ENCODE peak calls at places on chromosomes 16 and 17, in seven cellular contexts. One of them, this sample, is unnamed.
A peak's percentile ranks its signal among the peaks of the same experiment; 100 is the strongest.

GRCh38 chr17:81160747-81161453 is 4.4 kb upstream of the PVALEF start:
- DNase-seq in astrocyte of the spinal cord: no peak
- DNase-seq in GM12865: no peak
- DNase-seq in CD8-positive, alpha-beta T cell: no peak
- DNase-seq in HFF-Myc: no peak
- DNase-seq in cardiac muscle cell: no peak
- DNase-seq in kidney epithelial cell: no peak
- DNase-seq in this sample: no peak

GRCh38 chr16:14121872-14122271 is 50.8 kb downstream of the MRTFB start:
- DNase-seq in astrocyte of the spinal cord: no peak
- DNase-seq in HFF-Myc: no peak
- DNase-seq in CD8-positive, alpha-beta T cell: no peak
- DNase-seq in kidney epithelial cell: no peak
- DNase-seq in GM12865: no peak
- DNase-seq in cardiac muscle cell: no peak
- DNase-seq in this sample: no peak

GRCh38 chr16:67563708-67564468 is 1.6 kb downstream of the CTCF start:
- DNase-seq in HFF-Myc: peak; percentile 33
- DNase-seq in astrocyte of the spinal cord: peak; percentile 57
- DNase-seq in CD8-positive, alpha-beta T cell: peak; percentile 62
- DNase-seq in kidney epithelial cell: no peak
- DNase-seq in GM12865: peak; percentile 59
- DNase-seq in cardiac muscle cell: peak; percentile 80
- DNase-seq in this sample: peak; percentile 82

GRCh38 chr16:22314661-22315626 is 17.7 kb downstream of the POLR3E start:
- DNase-seq in kidney epithelial cell: no peak
- DNase-seq in GM12865: no peak
- DNase-seq in cardiac muscle cell: no peak
- DNase-seq in CD8-positive, alpha-beta T cell: peak; percentile 45
- DNase-seq in HFF-Myc: no peak
- DNase-seq in astrocyte of the spinal cord: no peak
- DNase-seq in this sample: no peak

GRCh38 chr17:19391432-19391831 is 4.4 kb upstream of the MFAP4 start:
- DNase-seq in CD8-positive, alpha-beta T cell: no peak
- DNase-seq in kidney epithelial cell: no peak
- DNase-seq in HFF-Myc: no peak
- DNase-seq in GM12865: no peak
- DNase-seq in cardiac muscle cell: no peak
- DNase-seq in astrocyte of the spinal cord: no peak
- DNase-seq in this sample: no peak

GRCh38 chr17:41420134-41420533 is 4.3 kb downstream of the KRT37 start:
- DNase-seq in HFF-Myc: no peak
- DNase-seq in GM12865: no peak
- DNase-seq in kidney epithelial cell: no peak
- DNase-seq in astrocyte of the spinal cord: no peak
- DNase-seq in CD8-positive, alpha-beta T cell: no peak
- DNase-seq in cardiac muscle cell: no peak
- DNase-seq in this sample: peak; percentile 25

GRCh38 chr16:23801387-23801786 is 34.4 kb upstream of the PRKCB start:
- DNase-seq in HFF-Myc: peak; percentile 35
- DNase-seq in cardiac muscle cell: peak; percentile 74
- DNase-seq in kidney epithelial cell: no peak
- DNase-seq in GM12865: peak; percentile 83
- DNase-seq in astrocyte of the spinal cord: peak; percentile 37
- DNase-seq in CD8-positive, alpha-beta T cell: peak; percentile 89
- DNase-seq in this sample: peak; percentile 65

GRCh38 chr17:31580331-31581021 is 189.0 kb downstream of the RAB11FIP4 start:
- DNase-seq in astrocyte of the spinal cord: no peak
- DNase-seq in kidney epithelial cell: no peak
- DNase-seq in GM12865: peak; percentile 27
- DNase-seq in CD8-positive, alpha-beta T cell: no peak
- DNase-seq in HFF-Myc: no peak
- DNase-seq in cardiac muscle cell: peak; percentile 79
- DNase-seq in this sample: peak; percentile 83

GRCh38 chr16:12758670-12759558 is 44.8 kb downstream of the CPPED1 start:
- DNase-seq in HFF-Myc: no peak
- DNase-seq in GM12865: peak; percentile 26
- DNase-seq in cardiac muscle cell: no peak
- DNase-seq in astrocyte of the spinal cord: no peak
- DNase-seq in kidney epithelial cell: no peak
- DNase-seq in CD8-positive, alpha-beta T cell: no peak
- DNase-seq in this sample: no peak

GRCh38 chr17:27471321-27472269 is 15.3 kb downstream of the KSR1 start:
- DNase-seq in HFF-Myc: no peak
- DNase-seq in cardiac muscle cell: no peak
- DNase-seq in GM12865: peak; percentile 96
- DNase-seq in astrocyte of the spinal cord: peak; percentile 31
- DNase-seq in kidney epithelial cell: peak; percentile 89
- DNase-seq in CD8-positive, alpha-beta T cell: peak; percentile 52
- DNase-seq in this sample: no peak

GRCh38 chr16:19898924-19899604 is 14.4 kb upstream of the GPRC5B start:
- DNase-seq in kidney epithelial cell: no peak
- DNase-seq in astrocyte of the spinal cord: peak; percentile 47
- DNase-seq in GM12865: peak; percentile 63
- DNase-seq in HFF-Myc: peak; percentile 52
- DNase-seq in cardiac muscle cell: peak; percentile 68
- DNase-seq in CD8-positive, alpha-beta T cell: no peak
- DNase-seq in this sample: peak; percentile 65

GRCh38 chr17:55177159-55177913 is 87.4 kb upstream of the HLF start:
- DNase-seq in GM12865: peak; percentile 15
- DNase-seq in HFF-Myc: peak; percentile 16
- DNase-seq in astrocyte of the spinal cord: no peak
- DNase-seq in cardiac muscle cell: peak; percentile 21
- DNase-seq in CD8-positive, alpha-beta T cell: no peak
- DNase-seq in kidney epithelial cell: no peak
- DNase-seq in this sample: no peak

GRCh38 chr16:88875703-88876234 is 9.3 kb upstream of the PABPN1L start:
- DNase-seq in cardiac muscle cell: no peak
- DNase-seq in kidney epithelial cell: no peak
- DNase-seq in GM12865: no peak
- DNase-seq in astrocyte of the spinal cord: no peak
- DNase-seq in HFF-Myc: no peak
- DNase-seq in CD8-positive, alpha-beta T cell: no peak
- DNase-seq in this sample: no peak

GRCh38 chr16:69890114-69890890 is 60.8 kb upstream of the CLEC18A start:
- DNase-seq in GM12865: no peak
- DNase-seq in cardiac muscle cell: peak; percentile 76
- DNase-seq in astrocyte of the spinal cord: peak; percentile 55
- DNase-seq in HFF-Myc: peak; percentile 59
- DNase-seq in CD8-positive, alpha-beta T cell: no peak
- DNase-seq in kidney epithelial cell: peak; percentile 45
- DNase-seq in this sample: peak; percentile 37

GRCh38 chr17:248337-249235 is 67.1 kb upstream of the DOC2B start:
- DNase-seq in HFF-Myc: no peak
- DNase-seq in astrocyte of the spinal cord: no peak
- DNase-seq in GM12865: no peak
- DNase-seq in cardiac muscle cell: no peak
- DNase-seq in kidney epithelial cell: no peak
- DNase-seq in CD8-positive, alpha-beta T cell: no peak
- DNase-seq in this sample: no peak

GRCh38 chr16:65077181-65077580 is 44.7 kb downstream of the CDH11 start:
- DNase-seq in CD8-positive, alpha-beta T cell: no peak
- DNase-seq in cardiac muscle cell: no peak
- DNase-seq in astrocyte of the spinal cord: no peak
- DNase-seq in kidney epithelial cell: no peak
- DNase-seq in GM12865: no peak
- DNase-seq in HFF-Myc: no peak
- DNase-seq in this sample: no peak

GRCh38 chr16:19338335-19338734 is 52.8 kb downstream of the CLEC19A start:
- DNase-seq in cardiac muscle cell: no peak
- DNase-seq in HFF-Myc: no peak
- DNase-seq in kidney epithelial cell: no peak
- DNase-seq in GM12865: no peak
- DNase-seq in astrocyte of the spinal cord: no peak
- DNase-seq in CD8-positive, alpha-beta T cell: no peak
- DNase-seq in this sample: no peak

GRCh38 chr16:87757841-87758426 is 7.9 kb downstream of the KLHDC4 start:
- DNase-seq in CD8-positive, alpha-beta T cell: no peak
- DNase-seq in cardiac muscle cell: no peak
- DNase-seq in kidney epithelial cell: no peak
- DNase-seq in astrocyte of the spinal cord: no peak
- DNase-seq in GM12865: no peak
- DNase-seq in HFF-Myc: no peak
- DNase-seq in this sample: no peak

GRCh38 chr17:76720941-76721340 is 5.5 kb downstream of the JMJD6 start:
- DNase-seq in CD8-positive, alpha-beta T cell: no peak
- DNase-seq in astrocyte of the spinal cord: no peak
- DNase-seq in cardiac muscle cell: no peak
- DNase-seq in HFF-Myc: no peak
- DNase-seq in GM12865: no peak
- DNase-seq in kidney epithelial cell: no peak
- DNase-seq in this sample: no peak

GRCh38 chr17:67245694-67246397 is 850 bp upstream of the HELZ start:
- DNase-seq in cardiac muscle cell: no peak
- DNase-seq in HFF-Myc: no peak
- DNase-seq in CD8-positive, alpha-beta T cell: peak; percentile 65
- DNase-seq in astrocyte of the spinal cord: no peak
- DNase-seq in kidney epithelial cell: no peak
- DNase-seq in GM12865: peak; percentile 26
- DNase-seq in this sample: no peak

DNA sequence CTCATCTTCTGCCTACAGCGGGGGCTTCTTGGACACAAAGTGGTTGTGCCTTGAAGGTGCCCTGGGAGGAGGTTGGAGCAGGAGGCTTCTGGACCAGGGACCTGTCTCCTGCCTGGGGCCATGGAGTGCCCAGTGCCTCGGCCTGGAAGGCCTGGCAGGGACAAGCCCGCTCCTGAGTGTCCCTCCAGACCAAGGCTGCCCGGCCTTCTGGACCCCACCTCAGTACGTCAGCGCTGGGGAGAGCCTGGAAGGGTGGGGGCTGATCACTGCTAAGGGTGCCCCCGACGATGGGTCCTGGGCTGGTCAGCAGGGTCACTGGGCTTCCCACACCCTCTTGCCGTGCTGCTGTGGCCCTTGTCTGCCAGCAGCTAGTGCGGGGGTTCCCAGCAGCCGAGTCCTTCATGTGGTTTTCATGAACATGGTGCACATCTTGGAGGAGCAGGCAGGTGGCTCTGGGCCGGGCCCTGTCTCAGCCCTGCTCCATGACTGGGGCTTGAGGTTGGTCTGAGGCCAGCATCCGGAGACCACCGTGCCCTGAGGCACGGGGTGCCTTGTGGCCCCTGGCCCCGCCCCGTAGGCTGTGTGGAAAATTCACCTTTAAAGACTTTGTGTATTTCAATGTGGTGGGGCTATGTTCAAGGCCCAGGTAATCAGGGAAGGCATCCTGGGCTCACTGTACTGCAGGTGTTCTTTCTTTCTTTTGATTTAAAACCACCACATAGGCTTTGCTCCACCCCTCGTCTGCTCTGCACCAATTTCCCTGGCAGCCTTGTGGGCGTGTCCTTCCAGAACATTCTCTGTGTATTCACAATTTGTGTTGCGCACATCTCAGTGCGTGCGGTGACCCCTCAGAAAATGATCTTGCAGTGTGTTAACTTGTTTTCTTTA is 22.4 kb downstream of the MGRN1 start:
- DNase-seq in HFF-Myc: no peak
- DNase-seq in astrocyte of the spinal cord: no peak
- DNase-seq in cardiac muscle cell: no peak
- DNase-seq in GM12865: no peak
- DNase-seq in kidney epithelial cell: no peak
- DNase-seq in CD8-positive, alpha-beta T cell: no peak
- DNase-seq in this sample: no peak
- H3K4me3 ChIP-seq in HFF-Myc: no peak overlapping the region
- H3K4me3 ChIP-seq in astrocyte of the spinal cord: no peak overlapping the region
- H3K4me3 ChIP-seq in cardiac muscle cell: no peak overlapping the region
- H3K4me3 ChIP-seq in GM12865: no peak overlapping the region
- H3K4me3 ChIP-seq in kidney epithelial cell: no peak overlapping the region
- H3K4me3 ChIP-seq in CD8-positive, alpha-beta T cell: peak overlapping the region; percentile 23
- H3K4me3 ChIP-seq in this sample: no peak overlapping the region

GRCh38 chr17:45020354-45021138 is 30.9 kb downstream of the DCAKD start:
- DNase-seq in kidney epithelial cell: peak; percentile 19
- DNase-seq in astrocyte of the spinal cord: peak; percentile 53
- DNase-seq in GM12865: no peak
- DNase-seq in CD8-positive, alpha-beta T cell: no peak
- DNase-seq in HFF-Myc: no peak
- DNase-seq in cardiac muscle cell: peak; percentile 66
- DNase-seq in this sample: peak; percentile 65

GRCh38 chr17:45022655-45023339 is 28.6 kb downstream of the DCAKD start:
- DNase-seq in CD8-positive, alpha-beta T cell: no peak
- DNase-seq in cardiac muscle cell: no peak
- DNase-seq in HFF-Myc: no peak
- DNase-seq in astrocyte of the spinal cord: no peak
- DNase-seq in GM12865: peak; percentile 72
- DNase-seq in kidney epithelial cell: no peak
- DNase-seq in this sample: no peak

GRCh38 chr17:45019177-45019711 is 32.2 kb downstream of the DCAKD start:
- DNase-seq in astrocyte of the spinal cord: no peak
- DNase-seq in CD8-positive, alpha-beta T cell: peak; percentile 66
- DNase-seq in GM12865: peak; percentile 52
- DNase-seq in HFF-Myc: no peak
- DNase-seq in cardiac muscle cell: peak; percentile 60
- DNase-seq in kidney epithelial cell: no peak
- DNase-seq in this sample: peak; percentile 61

GRCh38 chr17:45021607-45022287 is 29.7 kb downstream of the DCAKD start:
- DNase-seq in GM12865: peak; percentile 76
- DNase-seq in CD8-positive, alpha-beta T cell: peak; percentile 82
- DNase-seq in kidney epithelial cell: no peak
- DNase-seq in cardiac muscle cell: peak; percentile 73
- DNase-seq in astrocyte of the spinal cord: peak; percentile 44
- DNase-seq in HFF-Myc: no peak
- DNase-seq in this sample: peak; percentile 69

DNA sequence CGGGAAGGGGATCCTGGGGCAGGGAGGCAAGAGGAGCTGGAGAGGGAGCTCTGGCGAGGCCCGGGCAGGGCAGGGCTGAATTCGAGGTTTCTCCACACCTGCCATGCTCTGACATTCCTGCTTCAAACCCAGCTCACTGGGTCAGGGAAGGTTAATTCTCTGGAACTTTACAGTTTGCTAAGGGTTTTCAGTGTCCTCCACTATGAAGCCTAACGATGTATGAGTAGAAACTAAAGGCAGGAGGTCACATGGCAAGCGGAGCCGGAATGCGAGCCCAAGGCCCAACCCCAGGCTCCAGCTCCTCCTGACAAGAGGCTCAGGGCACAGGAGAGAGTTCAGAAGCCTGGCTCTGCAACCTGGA is 29.2 kb downstream of the DCAKD start:
- DNase-seq in astrocyte of the spinal cord: no peak
- DNase-seq in GM12865: no peak
- DNase-seq in HFF-Myc: no peak
- DNase-seq in kidney epithelial cell: no peak
- DNase-seq in CD8-positive, alpha-beta T cell: no peak
- DNase-seq in cardiac muscle cell: no peak
- DNase-seq in this sample: no peak
- TF ChIP-seq CTCF in astrocyte of the spinal cord: no peak
- TF ChIP-seq CTCF in GM12865: no peak
- TF ChIP-seq CTCF in HFF-Myc: no peak
- TF ChIP-seq CTCF in kidney epithelial cell: no peak
- TF ChIP-seq CTCF in CD8-positive, alpha-beta T cell: peak; percentile 55
- TF ChIP-seq CTCF in cardiac muscle cell: no peak
- TF ChIP-seq CTCF in this sample: no peak

GRCh38 chr17:82172461-82173160 is 40.0 kb downstream of the CCDC57 start:
- DNase-seq in kidney epithelial cell: no peak
- DNase-seq in astrocyte of the spinal cord: no peak
- DNase-seq in GM12865: no peak
- DNase-seq in HFF-Myc: no peak
- DNase-seq in cardiac muscle cell: no peak
- DNase-seq in CD8-positive, alpha-beta T cell: no peak
- DNase-seq in this sample: no peak
- H3K4me3 ChIP-seq in kidney epithelial cell: no peak overlapping the region
- H3K4me3 ChIP-seq in astrocyte of the spinal cord: no peak overlapping the region
- H3K4me3 ChIP-seq in GM12865: no peak overlapping the region
- H3K4me3 ChIP-seq in HFF-Myc: no peak overlapping the region
- H3K4me3 ChIP-seq in cardiac muscle cell: no peak overlapping the region
- H3K4me3 ChIP-seq in CD8-positive, alpha-beta T cell: no peak overlapping the region
- H3K4me3 ChIP-seq in this sample: no peak overlapping the region

GRCh38 chr17:73003487-73003886 is 89.0 kb downstream of the SLC39A11 start:
- DNase-seq in cardiac muscle cell: no peak
- DNase-seq in astrocyte of the spinal cord: no peak
- DNase-seq in CD8-positive, alpha-beta T cell: no peak
- DNase-seq in GM12865: no peak
- DNase-seq in kidney epithelial cell: no peak
- DNase-seq in HFF-Myc: no peak
- DNase-seq in this sample: no peak
- TF ChIP-seq CTCF in cardiac muscle cell: no peak
- TF ChIP-seq CTCF in astrocyte of the spinal cord: no peak
- TF ChIP-seq CTCF in CD8-positive, alpha-beta T cell: no peak
- TF ChIP-seq CTCF in GM12865: no peak
- TF ChIP-seq CTCF in kidney epithelial cell: no peak
- TF ChIP-seq CTCF in HFF-Myc: no peak
- TF ChIP-seq CTCF in this sample: no peak